ENCODE peak calls at places on chromosomes 11 and 22, in four cellular contexts. X is Peyer's patch, P is aorta, J is mucosa of gallbladder. C is an unnamed sample.

GRCh38 chr11:78313181-78313788 is 104.3 kb downstream of the GAB2 start:
- DNase-seq in X (no peak), P (no peak), J (peak), C (peak)

GRCh38 chr11:60988658-60989057 is 17.2 kb downstream of the CD6 start:
- DNase-seq in X (no peak), P (no peak), J (no peak), C (no peak)

GRCh38 chr11:126124284-126124683 is 61.6 kb upstream of the CDON start:
- DNase-seq in X (no peak), P (no peak), J (no peak), C (peak)

GRCh38 chr11:16226245-16226644 is 130.1 kb downstream of the SOX6 start:
- DNase-seq in X (peak), P (no peak), J (peak), C (peak)

GRCh38 chr11:128052912-128053641 is 534.3 kb downstream of the ETS1 start:
- DNase-seq in X (no peak), P (no peak), J (no peak), C (no peak)

GRCh38 chr11:35111171-35112055 is 27.6 kb upstream of the CD44 start:
- DNase-seq in X (no peak), P (peak), J (no peak), C (no peak)

GRCh38 chr11:56948991-56949390 is 39.7 kb upstream of the OR5AK2 start:
- DNase-seq in X (no peak), P (no peak), J (no peak), C (no peak)

GRCh38 chr22:27420817-27421361 is 380.7 kb downstream of the MN1 start:
- DNase-seq in X (no peak), P (peak), J (peak), C (peak)

GRCh38 chr11:124920870-124921609 is 2.0 kb downstream of the HEPN1 start:
- DNase-seq in X (no peak), P (peak), J (peak), C (no peak)